ENCODE peak calls at places on chromosomes 13 and 19, in four cellular contexts. I is neural progenitor cell, G is stomach, T is OCI-LY7. A is an unnamed sample.

GRCh38 chr19:37972803-37973202 is 65.8 kb downstream of the SIPA1L3 start:
- DNase-seq in I (no peak), G (no peak), T (no peak), A (no peak)

GRCh38 chr13:106052200-106052767 is 483.2 kb downstream of the EFNB2 start:
- DNase-seq in I (peak; percentile 31), G (no peak), T (no peak), A (peak; percentile 10)

GRCh38 chr19:46975918-46976782 is 43.5 kb upstream of the NPAS1 start:
- DNase-seq in I (peak; percentile 84), G (peak; percentile 97), T (no peak), A (peak; percentile 95)

GRCh38 chr13:27792393-27793218 is at the start of gene GSX1:
- DNase-seq in I (peak; percentile 96), G (peak; percentile 72), T (no peak), A (peak; percentile 80)

GRCh38 chr19:2528543-2529173 is 52.7 kb downstream of the GADD45B start:
- DNase-seq in I (no peak), G (peak; percentile 64), T (no peak), A (no peak)

GRCh38 chr19:48663667-48664066 is 9.2 kb downstream of the NTN5 start:
- DNase-seq in I (no peak), G (no peak), T (no peak), A (no peak)

GRCh38 chr13:46749951-46750350 is 47.0 kb downstream of the ESD start:
- DNase-seq in I (no peak), G (no peak), T (no peak), A (peak; percentile 36)

GRCh38 chr13:93915269-93915809 is 564.1 kb downstream of the DCT start:
- DNase-seq in I (no peak), G (no peak), T (no peak), A (peak; percentile 38)

GRCh38 chr13:78131811-78132210 is 213.2 kb upstream of the EDNRB start:
- DNase-seq in I (no peak), G (no peak), T (no peak), A (peak; percentile 23)

GRCh38 chr19:19338082-19338481 is 17.5 kb downstream of the MAU2 start:
- DNase-seq in I (no peak), G (no peak), T (no peak), A (no peak)

GRCh38 chr19:13847033-13847899 is 29.7 kb upstream of the NANOS3 start:
- DNase-seq in I (peak; percentile 97), G (peak; percentile 90), T (peak; percentile 70), A (peak; percentile 96)

GRCh38 chr19:38535212-38535611 is 82.5 kb downstream of the MAP4K1 start:
- DNase-seq in I (no peak), G (no peak), T (no peak), A (no peak)

GRCh38 chr19:8251025-8251472 is 41.9 kb downstream of the CERS4 start:
- DNase-seq in I (no peak), G (peak; percentile 91), T (no peak), A (no peak)

GRCh38 chr19:46181386-46181774 is 33.3 kb downstream of the IGFL2 start:
- DNase-seq in I (no peak), G (no peak), T (no peak), A (peak; percentile 19)

GRCh38 chr19:33227242-33227650 is 1.6 kb upstream of the SLC7A10 start:
- DNase-seq in I (no peak), G (no peak), T (no peak), A (peak; percentile 94)

GRCh38 chr13:65468628-65469027 is 1761.5 kb downstream of the PCDH9 start:
- DNase-seq in I (no peak), G (no peak), T (no peak), A (peak; percentile 74)

GRCh38 chr19:29714953-29715694 is at the start of gene C19orf12:
- DNase-seq in I (peak; percentile 85), G (peak; percentile 68), T (peak; percentile 82), A (peak; percentile 30)

GRCh38 chr19:56108447-56109195 is 12.5 kb downstream of the ZNF787 start:
- DNase-seq in I (no peak), G (peak; percentile 57), T (no peak), A (peak; percentile 42)

GRCh38 chr19:53521373-53522202 is 16.4 kb upstream of the ZNF331 start:
- DNase-seq in I (no peak), G (no peak), T (no peak), A (no peak)

GRCh38 chr13:75180805-75181455 is 301.0 kb downstream of the TBC1D4 start:
- DNase-seq in I (no peak), G (no peak), T (no peak), A (peak; percentile 57)

GRCh38 chr13:54029720-54030119 is 1001.1 kb downstream of the OLFM4 start:
- DNase-seq in I (no peak), G (no peak), T (no peak), A (no peak)

GRCh38 chr13:22801402-22802003 is 379.3 kb upstream of the SGCG start:
- DNase-seq in I (peak; percentile 38), G (no peak), T (peak; percentile 20), A (peak; percentile 5)

GRCh38 chr13:92436927-92437326 is 789.7 kb upstream of the GPC6 start:
- DNase-seq in I (no peak), G (no peak), T (no peak), A (no peak)

GRCh38 chr13:56561327-56561726 is 579.4 kb upstream of the PRR20A start:
- DNase-seq in I (peak; percentile 20), G (no peak), T (no peak), A (no peak)

DNA sequence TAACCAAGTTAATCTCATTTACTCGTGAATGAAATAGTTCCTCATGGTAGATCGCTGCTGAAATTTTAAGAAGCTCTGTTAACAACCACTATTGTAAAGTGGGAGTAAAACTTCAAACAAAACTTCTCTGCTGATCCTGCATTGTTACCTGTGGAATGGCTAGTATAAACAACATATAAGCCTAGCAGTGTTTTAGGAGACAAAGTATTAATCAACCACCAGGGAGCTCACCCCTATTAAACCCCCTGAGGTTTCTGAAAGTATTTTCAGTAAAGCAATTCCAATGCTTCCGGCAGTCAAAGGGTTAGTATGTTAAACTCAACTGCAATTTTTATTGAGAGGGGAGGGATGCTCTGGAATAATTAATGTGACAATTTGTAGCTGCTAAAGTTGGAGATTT is 30.0 kb upstream of the PCDH17 start:
- DNase-seq in I (peak; percentile 2), G (no peak), T (no peak), A (no peak)
- H3K4me3 ChIP-seq in I (no peak overlapping the region), G (no peak overlapping the region), T (no peak overlapping the region), A (no peak overlapping the region)

DNA sequence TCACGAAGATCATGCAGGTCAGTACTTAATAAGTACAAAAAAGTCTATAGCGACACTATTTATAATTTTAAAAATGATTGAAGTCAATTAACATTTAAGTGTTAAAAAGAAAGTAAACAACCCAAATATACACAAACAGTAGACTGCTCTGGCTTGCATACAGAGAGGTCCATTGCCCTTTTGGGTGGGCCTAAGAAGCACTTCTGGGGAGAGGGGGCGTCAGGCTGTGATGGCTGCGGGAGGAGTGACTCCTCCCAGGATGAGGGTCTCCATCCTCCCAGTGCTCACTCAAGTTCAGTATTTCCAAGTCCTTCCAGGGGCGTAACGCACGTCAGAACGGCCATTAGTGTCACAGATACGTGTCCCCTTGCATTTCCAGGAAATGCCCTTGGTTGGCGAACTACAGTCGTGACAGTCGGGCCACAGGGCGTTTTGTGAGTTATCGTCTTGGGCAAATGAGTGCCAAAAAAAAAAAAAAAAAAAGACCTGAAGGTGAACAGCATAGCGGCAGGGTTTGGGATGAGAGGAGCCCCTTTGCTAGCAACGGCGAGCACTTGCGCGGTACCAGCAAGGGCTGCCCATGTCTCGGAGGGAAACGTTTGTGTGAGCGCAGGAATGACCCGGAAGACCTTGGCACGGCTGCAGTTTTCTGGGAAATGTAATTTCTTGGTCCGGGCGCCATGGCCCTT is at the start of gene SCGB2B2:
- DNase-seq in I (no peak), G (no peak), T (peak; percentile 77), A (no peak)
- TF ChIP-seq CTCF in I (peak; percentile 29), G (no peak), T (no peak), A (no peak)

DNA sequence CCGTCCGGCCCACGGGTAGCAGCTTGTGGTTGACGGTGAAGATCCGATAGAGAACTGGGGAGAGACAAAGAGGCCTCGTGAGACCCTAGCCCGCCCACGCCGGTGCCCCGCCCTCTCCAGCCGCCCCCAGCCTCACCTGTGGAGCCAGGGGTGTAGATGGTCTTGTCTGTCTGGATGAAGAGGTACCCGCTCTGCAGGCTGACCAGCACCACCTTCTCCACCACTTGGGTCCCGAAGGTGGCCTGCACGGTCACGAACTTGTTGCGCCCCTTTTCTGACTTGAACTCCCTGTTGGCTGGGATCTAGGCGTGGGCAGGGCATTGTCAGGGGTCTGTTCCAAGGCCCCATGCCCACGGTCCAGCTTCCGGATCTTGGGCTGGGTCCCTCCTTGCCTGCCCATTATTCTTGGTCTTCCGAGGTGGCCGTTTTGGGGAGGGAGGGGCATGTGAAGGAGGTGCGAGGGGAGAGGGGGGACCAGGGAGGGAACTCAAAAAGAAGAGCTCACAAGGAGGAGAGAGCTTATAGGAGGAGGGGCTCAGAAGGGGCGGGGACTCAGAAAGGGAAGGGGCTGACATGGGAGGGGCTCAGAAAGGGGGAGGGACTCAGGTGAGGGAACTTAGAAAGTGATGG is 2.2 kb downstream of the C3 start:
- DNase-seq in I (no peak), G (no peak), T (no peak), A (no peak)
- H3K4me3 ChIP-seq in I (no peak overlapping the region), G (no peak overlapping the region), T (no peak overlapping the region), A (no peak overlapping the region)

DNA sequence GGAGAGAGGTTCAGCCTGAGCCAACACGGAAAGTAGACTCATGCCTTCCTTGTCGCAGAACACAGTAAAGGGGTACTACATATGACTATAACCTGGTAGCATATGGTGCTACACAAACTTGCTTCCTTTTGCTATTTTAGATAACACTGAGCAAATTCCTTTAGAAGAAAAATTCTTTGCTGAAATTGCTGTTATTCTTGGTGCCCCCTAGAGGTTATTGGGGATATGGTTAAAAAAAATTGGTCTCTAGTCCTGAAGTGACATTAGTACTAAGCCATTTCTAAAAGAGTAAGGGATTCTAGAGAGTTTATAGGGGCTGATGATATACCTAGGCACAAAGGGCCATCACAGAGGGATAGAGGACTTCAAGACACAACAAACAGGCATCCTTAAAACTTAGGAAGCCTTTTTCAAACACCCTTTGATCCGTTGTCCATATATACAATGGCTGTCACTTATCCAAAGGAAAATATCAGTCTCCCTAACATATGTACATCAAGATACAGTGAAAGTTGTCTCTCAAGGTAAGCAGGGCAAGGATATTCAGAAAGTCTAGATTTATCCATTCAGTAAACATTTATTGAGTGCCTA is 13.9 kb upstream of the HS6ST3 start:
- DNase-seq in I (no peak), G (no peak), T (peak; percentile 0), A (peak; percentile 58)
- TF ChIP-seq CTCF in I (peak; percentile 72), G (no peak), T (peak; percentile 65), A (peak; percentile 70)

GRCh38 chr13:109778102-109778542 is 8.3 kb downstream of the IRS2 start:
- DNase-seq in I (peak; percentile 29), G (peak; percentile 65), T (no peak), A (peak; percentile 66)
- H3K4me3 ChIP-seq in I (no peak overlapping the region), G (no peak overlapping the region), T (no peak overlapping the region), A (peak overlapping the region; percentile 26)

GRCh38 chr13:84571264-84571663 is 689.0 kb upstream of the SLITRK1 start:
- DNase-seq in I (no peak), G (no peak), T (no peak), A (no peak)
- TF ChIP-seq CTCF in I (no peak), G (no peak), T (peak; percentile 18), A (peak; percentile 19)

GRCh38 chr19:41861846-41862245 is 1.8 kb downstream of the RPS19 start:
- DNase-seq in I (no peak), G (no peak), T (no peak), A (no peak)
- H3K4me3 ChIP-seq in I (peak overlapping the region; percentile 67), G (no peak overlapping the region), T (peak overlapping the region; percentile 96), A (no peak overlapping the region)

GRCh38 chr19:10295305-10295846 is 5.6 kb downstream of the ICAM5 start:
- DNase-seq in I (peak; percentile 46), G (peak; percentile 51), T (peak; percentile 29), A (peak; percentile 48)
- TF ChIP-seq CTCF in I (no peak), G (no peak), T (no peak), A (peak; percentile 23)

A was measured in choroid plexus epithelial cell.